ENCODE peak calls at places on chromosomes 16 and 17, in four cellular contexts. J is left ventricle myocardium inferior, H is AG04449, B is heart right ventricle. E is an unnamed sample.

GRCh38 chr16:58847902-58848661 is 114.0 kb upstream of the GOT2 start:
- DNase-seq in J (no peak), H (no peak), B (no peak), E (peak)

GRCh38 chr17:2087597-2088211 is 32.8 kb downstream of the HIC1 start:
- DNase-seq in H (no peak), J (no peak), B (no peak), E (no peak)

GRCh38 chr17:57655564-57655963 is 89.5 kb downstream of the CCDC182 start:
- DNase-seq in B (no peak), H (no peak), J (no peak), E (no peak)

GRCh38 chr16:2507052-2507678 is 6.6 kb upstream of the ATP6V0C start:
- DNase-seq in H (no peak), B (no peak), J (peak), E (no peak)

GRCh38 chr17:36940313-36941264 is 3.3 kb downstream of the LHX1 start:
- DNase-seq in H (no peak), J (no peak), B (no peak), E (no peak)

GRCh38 chr17:58335061-58335731 is 6.6 kb upstream of the TSPOAP1 start:
- DNase-seq in J (no peak), H (no peak), B (no peak), E (no peak)

GRCh38 chr16:65782537-65783290 is 583.8 kb upstream of the CDH5 start:
- DNase-seq in B (no peak), H (peak), J (no peak), E (peak)

GRCh38 chr16:15976929-15977637 is 27.7 kb downstream of the ABCC1 start:
- DNase-seq in J (no peak), B (no peak), H (no peak), E (no peak)

GRCh38 chr17:33012522-33013033 is 20.9 kb downstream of the SPACA3 start:
- DNase-seq in B (no peak), J (no peak), H (peak), E (peak)

GRCh38 chr17:43839670-43840101 is 6.7 kb upstream of the MPP3 start:
- DNase-seq in J (no peak), B (no peak), H (no peak), E (no peak)

GRCh38 chr17:30000001-30000754 is 58.7 kb downstream of the EFCAB5 start:
- DNase-seq in B (no peak), H (no peak), J (no peak), E (no peak)

GRCh38 chr16:13988038-13988437 is 68.1 kb downstream of the ERCC4 start:
- DNase-seq in B (no peak), H (no peak), J (no peak), E (no peak)

GRCh38 chr17:18187816-18188761 is 4.5 kb downstream of the ALKBH5 start:
- DNase-seq in B (peak), H (no peak), J (peak), E (no peak)

GRCh38 chr16:80583466-80583865 is 42.7 kb downstream of the DYNLRB2 start:
- DNase-seq in B (no peak), J (peak), H (peak), E (peak)

GRCh38 chr16:49411121-49411970 is 37.7 kb downstream of the C16orf78 start:
- DNase-seq in B (no peak), H (no peak), J (no peak), E (no peak)

GRCh38 chr17:52159810-52160578 is 1.5 kb upstream of the CA10 start:
- DNase-seq in B (no peak), J (no peak), H (no peak), E (no peak)

GRCh38 chr17:60231234-60231633 is 81.5 kb downstream of the CA4 start:
- DNase-seq in J (no peak), B (no peak), H (no peak), E (no peak)

GRCh38 chr17:40224707-40225092 is 5.6 kb downstream of the WIPF2 start:
- DNase-seq in B (no peak), J (no peak), H (no peak), E (peak)

GRCh38 chr17:10463402-10463801 is 6.0 kb downstream of the MYH4 start:
- DNase-seq in H (no peak), B (no peak), J (no peak), E (no peak)

GRCh38 chr17:6072611-6073010 is 2.4 kb downstream of the WSCD1 start:
- DNase-seq in J (no peak), B (no peak), H (no peak), E (no peak)

GRCh38 chr17:42178817-42179216 is 2.1 kb downstream of the KCNH4 start:
- DNase-seq in H (no peak), B (no peak), J (no peak), E (no peak)

GRCh38 chr17:6901086-6901485 is 69.6 kb upstream of the TEKT1 start:
- DNase-seq in J (no peak), H (no peak), B (no peak), E (no peak)

GRCh38 chr16:1712791-1713261 is 6.8 kb downstream of the MAPK8IP3 start:
- DNase-seq in H (no peak), B (no peak), J (no peak), E (no peak)

GRCh38 chr17:68598074-68598473 is 3.1 kb downstream of the FAM20A start:
- DNase-seq in H (no peak), J (no peak), B (no peak), E (no peak)

GRCh38 chr17:34222732-34223486 is 32.2 kb upstream of the CCL2 start:
- DNase-seq in H (no peak), J (no peak), B (no peak), E (no peak)

GRCh38 chr16:84223456-84223855 is 16.4 kb downstream of the KCNG4 start:
- DNase-seq in B (no peak), J (no peak), H (no peak), E (no peak)

GRCh38 chr17:45019177-45019711 is 32.2 kb downstream of the DCAKD start:
- DNase-seq in H (no peak), J (peak), B (peak), E (no peak)

GRCh38 chr17:2755941-2756724 is 6.7 kb upstream of the CCDC92B start:
- DNase-seq in J (no peak), H (no peak), B (no peak), E (no peak)

GRCh38 chr17:45284176-45285140 is 22.6 kb upstream of the SPATA32 start:
- DNase-seq in H (no peak), J (peak), B (peak), E (no peak)

GRCh38 chr17:45970659-45971058 is 28.4 kb upstream of the STH start:
- DNase-seq in J (no peak), H (no peak), B (no peak), E (no peak)

GRCh38 chr17:4604111-4604644 is 19.8 kb downstream of the SMTNL2 start:
- DNase-seq in H (no peak), B (peak), J (peak), E (no peak)

GRCh38 chr16:29820271-29820701 is at the start of gene MVP:
- DNase-seq in B (peak), J (peak), H (no peak), E (no peak)

GRCh38 chr16:29824589-29825144 is 4.4 kb downstream of the MVP start:
- DNase-seq in B (no peak), H (no peak), J (no peak), E (no peak)

GRCh38 chr16:29819506-29819905 is 756 bp upstream of the MVP start:
- DNase-seq in H (no peak), B (no peak), J (no peak), E (no peak)

GRCh38 chr16:29820730-29821662 is 734 bp downstream of the MVP start:
- DNase-seq in B (no peak), J (no peak), H (no peak), E (no peak)

DNA sequence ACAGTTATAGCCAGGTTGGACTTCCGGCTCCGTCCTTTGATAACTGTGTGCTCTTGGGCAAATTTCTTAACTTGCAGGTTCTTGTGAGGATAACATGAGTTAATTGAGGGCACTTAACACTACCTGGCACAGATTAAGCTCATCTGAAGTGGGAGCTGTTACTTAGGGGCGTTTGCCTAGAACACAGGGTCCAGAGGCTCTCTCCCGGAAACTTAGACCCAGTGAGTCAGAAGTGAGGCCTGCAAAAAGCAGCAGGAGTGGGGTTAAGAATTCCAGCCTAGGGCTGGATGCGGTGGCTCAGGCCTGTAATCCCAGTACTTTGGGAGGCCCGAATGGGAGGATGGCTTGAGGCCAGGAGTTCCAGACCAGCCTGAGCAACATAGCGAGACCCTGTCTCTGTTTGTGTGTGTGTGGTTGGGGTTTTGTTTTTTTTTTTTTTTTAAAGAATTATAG is 1.4 kb downstream of the MVP start:
- DNase-seq in J (no peak), B (no peak), H (no peak), E (peak)
- H3K4me3 ChIP-seq in J (peak), B (peak), H (peak), E (peak)

DNA sequence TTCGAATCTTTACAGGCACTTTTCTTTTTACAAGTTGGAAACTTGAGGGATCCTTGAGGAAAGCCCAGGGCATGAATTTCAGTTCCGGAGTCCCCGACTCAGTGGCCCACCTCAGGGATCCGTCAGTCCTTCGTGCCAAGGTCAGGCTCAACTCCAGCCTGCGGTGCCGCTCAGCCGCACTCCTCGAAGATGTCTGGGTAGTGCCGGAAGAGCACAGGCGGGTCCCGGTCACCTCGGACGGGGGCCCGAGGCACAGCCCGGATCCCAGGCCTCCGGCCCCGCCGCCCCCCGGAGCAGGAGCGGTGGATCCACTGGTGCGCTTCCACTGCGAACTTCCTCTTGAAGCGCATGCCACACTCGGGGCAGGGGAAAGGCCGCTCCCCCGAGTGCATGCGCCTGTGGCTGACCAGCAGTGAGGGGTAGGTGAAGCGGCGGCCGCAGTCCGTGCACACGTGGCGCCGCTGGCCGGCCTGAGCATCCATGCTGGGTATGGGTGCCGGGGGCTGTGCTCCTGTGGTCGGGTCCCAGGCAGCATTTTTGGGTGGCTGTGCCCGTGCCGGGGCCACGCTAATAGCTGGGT is 1.7 kb downstream of the ZNF688 start:
- DNase-seq in H (no peak), J (no peak), B (no peak), E (no peak)
- H3K4me3 ChIP-seq in H (no peak), J (peak), B (no peak), E (no peak)

DNA sequence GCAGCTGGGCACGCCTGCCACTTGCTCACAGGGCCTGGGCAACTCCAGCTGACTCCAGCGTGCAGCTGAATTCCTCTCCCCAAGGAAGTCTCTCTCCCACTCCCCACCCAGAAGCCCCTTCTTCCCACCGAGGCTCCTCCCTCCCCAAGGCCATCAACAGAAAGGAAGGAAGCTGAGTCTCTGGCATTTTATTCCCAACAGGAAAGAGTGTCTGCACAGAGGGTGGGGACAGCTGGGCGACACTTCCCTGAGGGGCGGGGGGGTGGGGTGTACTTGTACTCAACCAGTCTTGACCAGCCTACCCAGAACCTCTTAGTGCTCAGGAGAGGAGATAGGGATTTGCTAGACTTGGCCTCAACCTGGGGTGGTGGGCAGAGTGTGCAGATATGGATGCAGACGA is at the start of gene EXOC3L1:
- DNase-seq in J (no peak), H (no peak), B (no peak), E (no peak)
- H3K4me3 ChIP-seq in J (peak), H (no peak), B (peak), E (no peak)

DNA sequence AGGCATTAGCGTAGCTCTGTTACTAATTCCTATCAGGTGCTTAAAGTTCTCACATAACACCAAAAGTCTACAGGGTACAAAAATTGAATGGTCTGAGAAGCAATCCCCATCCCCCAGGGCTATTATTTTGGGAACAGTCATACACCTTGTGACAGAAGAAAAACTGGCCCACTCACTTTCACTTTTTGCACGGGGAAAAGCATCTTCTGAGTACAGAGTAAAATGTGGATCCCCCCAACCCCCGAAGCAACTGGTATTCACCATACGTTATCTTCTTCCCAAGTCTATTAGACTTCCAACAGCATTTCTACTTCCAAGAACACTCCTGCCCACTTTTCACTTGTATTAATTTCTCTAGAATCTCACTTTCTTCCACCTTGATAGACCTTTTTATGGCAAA is 11.8 kb downstream of the GGA3 start:
- DNase-seq in J (no peak), H (no peak), B (no peak), E (no peak)
- H3K4me3 ChIP-seq in J (peak), H (no peak), B (no peak), E (no peak)

DNA sequence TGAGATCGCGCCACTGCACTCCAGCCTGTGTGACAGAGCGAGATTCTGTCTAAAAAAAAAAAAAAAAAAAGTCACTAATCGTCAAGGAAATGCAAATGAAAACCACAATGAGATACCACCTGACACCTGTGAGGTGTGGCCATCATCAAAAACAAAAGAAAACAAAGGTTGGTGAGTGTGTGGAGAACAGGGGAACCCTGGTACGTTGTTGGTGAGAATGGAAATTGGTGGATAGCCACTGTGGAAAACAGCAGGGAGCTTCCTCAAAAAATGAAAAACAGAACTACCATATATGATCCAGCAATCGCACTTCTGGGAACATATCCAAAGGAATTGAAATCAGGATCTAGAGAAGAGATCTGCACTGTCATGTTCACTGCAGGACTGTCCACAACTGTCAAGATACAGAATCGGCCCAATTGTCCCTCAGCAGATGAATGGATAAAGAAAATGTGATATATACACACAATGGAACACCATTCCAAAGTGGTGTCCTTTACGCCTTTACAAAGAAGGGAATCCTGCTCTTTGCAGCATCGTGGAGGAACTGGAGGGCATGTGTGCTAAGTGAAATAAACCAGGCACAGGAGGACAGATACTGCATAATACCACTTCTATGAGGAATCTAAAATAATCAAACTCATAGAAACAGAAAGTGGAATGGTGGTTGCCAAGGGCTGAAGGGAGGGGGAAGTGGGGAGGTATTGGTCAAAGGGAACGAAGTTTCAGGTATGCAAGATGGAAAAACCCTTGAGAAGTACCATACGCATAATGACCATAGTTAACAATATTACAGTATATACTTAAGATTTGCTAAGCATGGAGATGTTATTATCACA is 63.5 kb upstream of the PLCG2 start:
- DNase-seq in H (no peak), J (no peak), B (no peak), E (no peak)
- H3K4me3 ChIP-seq in H (no peak), J (no peak), B (no peak), E (no peak)

DNA sequence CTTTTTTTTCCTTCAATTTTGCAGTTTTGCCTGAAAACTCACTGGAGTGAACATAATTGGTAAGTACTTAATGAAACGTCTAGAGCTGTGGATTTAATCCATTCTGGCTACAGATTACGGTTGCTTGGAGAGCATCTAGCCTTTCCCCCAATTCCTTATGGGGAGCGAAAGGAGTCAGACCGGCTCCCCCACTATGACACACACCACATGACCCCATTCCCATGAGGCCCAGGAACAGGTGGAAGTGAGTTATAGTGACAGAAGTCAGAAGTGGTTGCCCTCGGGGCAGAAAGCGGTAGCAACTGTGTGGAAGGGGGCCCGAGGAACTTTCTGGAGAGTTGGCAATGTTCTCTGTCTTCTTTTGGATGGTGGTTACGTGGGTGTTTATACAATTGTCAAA is 41.1 kb downstream of the EMP2 start:
- DNase-seq in H (no peak), B (no peak), J (no peak), E (peak)
- H3K4me3 ChIP-seq in H (no peak), B (no peak), J (no peak), E (no peak)

E was measured in retinal pigment epithelial cell.